ENCODE peak calls at places on chromosomes 7 and 10, in four cellular contexts. One of them, this sample, is unnamed.

GRCh38 chr7:155463114-155463811 is 5.3 kb downstream of the EN2 start:
- DNase-seq in heart right ventricle: no peak
- DNase-seq in colonic mucosa: no peak
- DNase-seq in IMR-90: no peak
- DNase-seq in this sample: no peak

GRCh38 chr7:51620690-51621089 is 304.1 kb upstream of the COBL start:
- DNase-seq in heart right ventricle: no peak
- DNase-seq in colonic mucosa: no peak
- DNase-seq in IMR-90: no peak
- DNase-seq in this sample: no peak

GRCh38 chr7:138964838-138965436 is 16.3 kb downstream of the KIAA1549 start:
- DNase-seq in heart right ventricle: no peak
- DNase-seq in colonic mucosa: no peak
- DNase-seq in IMR-90: no peak
- DNase-seq in this sample: no peak

GRCh38 chr7:29649876-29650275 is 86.2 kb downstream of the PRR15 start:
- DNase-seq in heart right ventricle: no peak
- DNase-seq in colonic mucosa: no peak
- DNase-seq in IMR-90: no peak
- DNase-seq in this sample: no peak

GRCh38 chr10:77770081-77770867 is 132.7 kb upstream of the KCNMA1 start:
- DNase-seq in heart right ventricle: no peak
- DNase-seq in colonic mucosa: no peak
- DNase-seq in IMR-90: no peak
- DNase-seq in this sample: no peak

GRCh38 chr10:91312031-91312733 is 91.7 kb downstream of the PCGF5 start:
- DNase-seq in heart right ventricle: no peak
- DNase-seq in colonic mucosa: no peak
- DNase-seq in IMR-90: peak
- DNase-seq in this sample: no peak

GRCh38 chr7:42232275-42232674 is 4.7 kb downstream of the GLI3 start:
- DNase-seq in heart right ventricle: no peak
- DNase-seq in colonic mucosa: no peak
- DNase-seq in IMR-90: peak
- DNase-seq in this sample: peak

GRCh38 chr7:95636140-95636539 is 39.8 kb upstream of the PDK4 start:
- DNase-seq in heart right ventricle: no peak
- DNase-seq in colonic mucosa: no peak
- DNase-seq in IMR-90: no peak
- DNase-seq in this sample: peak

GRCh38 chr7:23261843-23262452 is 15.4 kb downstream of the GPNMB start:
- DNase-seq in heart right ventricle: peak
- DNase-seq in colonic mucosa: peak
- DNase-seq in IMR-90: peak
- DNase-seq in this sample: peak

GRCh38 chr7:516606-517456 is 2.8 kb downstream of the PDGFA start:
- DNase-seq in heart right ventricle: no peak
- DNase-seq in colonic mucosa: peak
- DNase-seq in IMR-90: peak
- DNase-seq in this sample: peak

GRCh38 chr7:52764502-52765169 is 270.8 kb upstream of the POM121L12 start:
- DNase-seq in heart right ventricle: no peak
- DNase-seq in colonic mucosa: no peak
- DNase-seq in IMR-90: no peak
- DNase-seq in this sample: no peak

GRCh38 chr7:86629-87028 is 105.7 kb upstream of the FAM20C start:
- DNase-seq in heart right ventricle: no peak
- DNase-seq in colonic mucosa: no peak
- DNase-seq in IMR-90: no peak
- DNase-seq in this sample: no peak

GRCh38 chr10:125766511-125766910 is 9.1 kb downstream of the MMP21 start:
- DNase-seq in heart right ventricle: no peak
- DNase-seq in colonic mucosa: no peak
- DNase-seq in IMR-90: no peak
- DNase-seq in this sample: no peak

GRCh38 chr10:14487511-14487909 is 156.8 kb upstream of the FRMD4A start:
- DNase-seq in heart right ventricle: no peak
- DNase-seq in colonic mucosa: no peak
- DNase-seq in IMR-90: peak
- DNase-seq in this sample: no peak

GRCh38 chr7:143003393-143004051 is 23.4 kb downstream of the OR9A2 start:
- DNase-seq in heart right ventricle: peak
- DNase-seq in colonic mucosa: no peak
- DNase-seq in IMR-90: peak
- DNase-seq in this sample: peak

GRCh38 chr7:6256709-6257535 is 15.5 kb downstream of the CYTH3 start:
- DNase-seq in heart right ventricle: peak
- DNase-seq in colonic mucosa: peak
- DNase-seq in IMR-90: peak
- DNase-seq in this sample: no peak

GRCh38 chr7:55965805-55966421 is 1.5 kb downstream of the NIPSNAP2 start:
- DNase-seq in heart right ventricle: peak
- DNase-seq in colonic mucosa: no peak
- DNase-seq in IMR-90: peak
- DNase-seq in this sample: no peak

GRCh38 chr7:157844141-157844540 is 507.3 kb downstream of the DNAJB6 start:
- DNase-seq in heart right ventricle: no peak
- DNase-seq in colonic mucosa: no peak
- DNase-seq in IMR-90: no peak
- DNase-seq in this sample: no peak

GRCh38 chr10:89515031-89515841 is 20.2 kb downstream of the SLC16A12 start:
- DNase-seq in heart right ventricle: peak
- DNase-seq in colonic mucosa: no peak
- DNase-seq in IMR-90: peak
- DNase-seq in this sample: peak

GRCh38 chr10:96565774-96566173 is 21.0 kb downstream of the TM9SF3 start:
- DNase-seq in heart right ventricle: no peak
- DNase-seq in colonic mucosa: no peak
- DNase-seq in IMR-90: peak
- DNase-seq in this sample: no peak

GRCh38 chr7:142885311-142886230 is at the start of gene TRPV6:
- DNase-seq in heart right ventricle: no peak
- DNase-seq in colonic mucosa: peak
- DNase-seq in IMR-90: no peak
- DNase-seq in this sample: no peak

GRCh38 chr10:111429288-111430028 is 352.6 kb downstream of the ADRA2A start:
- DNase-seq in heart right ventricle: no peak
- DNase-seq in colonic mucosa: no peak
- DNase-seq in IMR-90: no peak
- DNase-seq in this sample: no peak

GRCh38 chr10:9615179-9615578 is 1402.5 kb upstream of the CELF2 start:
- DNase-seq in heart right ventricle: no peak
- DNase-seq in colonic mucosa: no peak
- DNase-seq in IMR-90: peak
- DNase-seq in this sample: no peak

GRCh38 chr10:130762481-130762880 is 549.0 kb downstream of the TCERG1L start:
- DNase-seq in heart right ventricle: no peak
- DNase-seq in colonic mucosa: no peak
- DNase-seq in IMR-90: no peak
- DNase-seq in this sample: no peak

GRCh38 chr7:116955801-116956514 is 2.7 kb downstream of the ST7 start:
- DNase-seq in heart right ventricle: peak
- DNase-seq in colonic mucosa: no peak
- DNase-seq in IMR-90: no peak
- DNase-seq in this sample: no peak

GRCh38 chr10:43237631-43238446 is 29.0 kb downstream of the RASGEF1A start:
- DNase-seq in heart right ventricle: no peak
- DNase-seq in colonic mucosa: no peak
- DNase-seq in IMR-90: no peak
- DNase-seq in this sample: no peak

GRCh38 chr7:142645777-142646176 is 103.5 kb upstream of the PRSS1 start:
- DNase-seq in heart right ventricle: no peak
- DNase-seq in colonic mucosa: no peak
- DNase-seq in IMR-90: no peak
- DNase-seq in this sample: no peak

GRCh38 chr7:152894295-152895170 is 135.0 kb downstream of the ACTR3B start:
- DNase-seq in heart right ventricle: no peak
- DNase-seq in colonic mucosa: no peak
- DNase-seq in IMR-90: no peak
- DNase-seq in this sample: no peak

GRCh38 chr10:110141185-110141584 is 66.2 kb upstream of the MXI1 start:
- DNase-seq in heart right ventricle: no peak
- DNase-seq in colonic mucosa: peak
- DNase-seq in IMR-90: peak
- DNase-seq in this sample: no peak

GRCh38 chr7:71846160-71846559 is 566.0 kb downstream of the CALN1 start:
- DNase-seq in heart right ventricle: no peak
- DNase-seq in colonic mucosa: no peak
- DNase-seq in IMR-90: no peak
- DNase-seq in this sample: no peak

DNA sequence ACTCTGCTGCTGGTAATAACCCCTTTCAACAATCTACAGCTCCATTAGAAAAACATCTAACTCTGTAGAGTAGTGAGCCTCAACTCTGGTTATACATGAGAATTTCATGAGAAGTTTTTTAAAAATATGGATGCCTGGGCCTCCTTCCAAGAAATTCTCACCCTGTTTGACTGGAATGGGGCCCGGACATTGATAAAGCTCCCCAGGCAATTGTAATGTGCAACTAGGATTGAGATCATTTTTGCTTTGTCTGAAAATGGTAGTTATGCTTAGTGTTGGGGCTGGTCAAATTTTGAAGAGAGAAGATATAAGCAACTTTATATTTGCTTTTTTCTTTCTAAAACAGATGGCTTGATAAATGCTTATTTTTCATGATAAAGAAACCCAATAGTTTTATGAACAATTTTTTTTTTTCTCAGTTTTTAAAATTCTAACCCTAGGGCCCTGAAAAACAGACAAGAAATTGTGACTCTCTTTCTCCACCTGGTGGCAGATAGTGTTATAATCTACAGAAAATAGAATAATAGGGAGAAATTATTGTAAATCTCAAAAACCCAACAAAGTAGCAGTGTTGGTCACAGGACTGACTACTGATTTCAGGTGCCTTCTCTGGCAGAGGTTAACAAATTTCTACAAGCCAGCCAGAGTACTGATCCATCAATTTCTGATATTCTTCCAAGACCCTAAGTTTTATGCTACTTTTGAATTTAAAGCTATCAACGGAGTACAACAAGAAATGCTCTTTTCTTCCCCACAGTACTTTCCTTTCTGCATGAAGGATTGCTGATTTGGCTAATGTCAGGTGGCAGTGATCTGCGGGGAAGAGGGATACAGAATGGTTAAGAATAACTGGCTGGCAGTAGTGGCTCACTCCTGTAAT is 174.8 kb downstream of the DKK1 start:
- DNase-seq in heart right ventricle: no peak
- DNase-seq in colonic mucosa: no peak
- DNase-seq in IMR-90: peak
- DNase-seq in this sample: no peak
- TF ChIP-seq CTCF in heart right ventricle: peak
- TF ChIP-seq CTCF in colonic mucosa: peak
- TF ChIP-seq CTCF in IMR-90: peak
- TF ChIP-seq CTCF in this sample: peak

GRCh38 chr7:132425920-132426319 is 150.3 kb downstream of the PLXNA4 start:
- DNase-seq in heart right ventricle: no peak
- DNase-seq in colonic mucosa: no peak
- DNase-seq in IMR-90: no peak
- DNase-seq in this sample: no peak
- TF ChIP-seq CTCF in heart right ventricle: no peak
- TF ChIP-seq CTCF in colonic mucosa: no peak
- TF ChIP-seq CTCF in IMR-90: no peak
- TF ChIP-seq CTCF in this sample: no peak

GRCh38 chr7:1535695-1536094 is 5.2 kb downstream of the MAFK start:
- DNase-seq in heart right ventricle: no peak
- DNase-seq in colonic mucosa: no peak
- DNase-seq in IMR-90: no peak
- DNase-seq in this sample: no peak

GRCh38 chr7:1536105-1536767 is 5.7 kb downstream of the MAFK start:
- DNase-seq in heart right ventricle: no peak
- DNase-seq in colonic mucosa: no peak
- DNase-seq in IMR-90: no peak
- DNase-seq in this sample: no peak

GRCh38 chr7:1538544-1539345 is 8.2 kb downstream of the MAFK start:
- DNase-seq in heart right ventricle: peak
- DNase-seq in colonic mucosa: no peak
- DNase-seq in IMR-90: no peak
- DNase-seq in this sample: no peak

GRCh38 chr7:1537631-1538412 is 7.3 kb downstream of the MAFK start:
- DNase-seq in heart right ventricle: peak
- DNase-seq in colonic mucosa: peak
- DNase-seq in IMR-90: peak
- DNase-seq in this sample: peak

DNA sequence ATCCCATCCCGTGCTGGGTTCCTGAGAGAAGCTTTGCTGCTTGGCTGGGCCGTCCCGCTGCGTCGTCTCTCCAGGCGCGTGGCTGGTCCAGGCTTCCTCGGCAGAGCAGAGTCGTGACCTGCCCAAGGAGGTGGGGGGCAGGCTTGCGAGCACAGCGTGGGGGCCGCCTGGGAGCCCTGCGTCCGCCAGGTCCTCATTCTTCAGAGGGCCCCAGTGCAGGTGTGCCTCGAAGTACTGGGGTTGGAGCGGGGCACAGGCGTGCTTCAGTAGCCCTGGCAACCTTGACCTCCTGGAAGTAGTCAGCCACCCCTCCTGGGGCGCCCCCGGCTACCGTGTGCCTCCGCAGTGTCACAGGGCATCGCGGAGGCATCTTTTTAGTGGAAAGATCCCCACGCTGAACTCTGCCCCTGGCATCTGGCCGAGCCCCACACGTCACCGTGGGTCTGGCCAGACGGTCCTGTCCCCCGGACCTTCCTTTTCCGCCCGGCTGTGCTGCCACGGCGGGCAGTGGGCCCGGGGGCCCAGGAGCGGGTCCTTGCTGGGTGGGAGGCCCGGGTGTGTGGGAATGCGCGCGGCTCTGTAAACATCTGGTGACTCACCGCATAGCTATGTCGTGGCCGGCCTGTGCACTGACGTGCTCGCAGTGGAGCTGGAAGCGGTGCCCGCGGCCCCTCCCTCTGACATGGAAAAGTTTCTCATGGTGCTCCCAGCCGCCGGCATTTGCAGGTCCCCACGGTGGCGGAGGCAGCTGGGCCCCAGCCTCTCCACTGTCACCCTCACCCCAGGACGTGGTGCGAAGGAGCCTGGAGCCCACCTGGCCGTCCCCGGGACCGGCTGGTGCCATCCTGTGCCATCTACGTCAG is 6.5 kb downstream of the MAFK start:
- DNase-seq in heart right ventricle: peak
- DNase-seq in colonic mucosa: peak
- DNase-seq in IMR-90: peak
- DNase-seq in this sample: peak
- TF ChIP-seq CTCF in heart right ventricle: no peak
- TF ChIP-seq CTCF in colonic mucosa: no peak
- TF ChIP-seq CTCF in IMR-90: no peak
- TF ChIP-seq CTCF in this sample: no peak

GRCh38 chr10:94230134-94230785 is 132.5 kb downstream of the NOC3L start:
- DNase-seq in heart right ventricle: no peak
- DNase-seq in colonic mucosa: no peak
- DNase-seq in IMR-90: no peak
- DNase-seq in this sample: no peak

GRCh38 chr10:94223702-94224370 is 138.9 kb downstream of the NOC3L start:
- DNase-seq in heart right ventricle: peak
- DNase-seq in colonic mucosa: no peak
- DNase-seq in IMR-90: no peak
- DNase-seq in this sample: no peak

GRCh38 chr10:94220717-94221116 is 142.0 kb downstream of the NOC3L start:
- DNase-seq in heart right ventricle: no peak
- DNase-seq in colonic mucosa: no peak
- DNase-seq in IMR-90: no peak
- DNase-seq in this sample: no peak

GRCh38 chr10:94224656-94225055 is 138.1 kb downstream of the NOC3L start:
- DNase-seq in heart right ventricle: no peak
- DNase-seq in colonic mucosa: no peak
- DNase-seq in IMR-90: peak
- DNase-seq in this sample: peak

GRCh38 chr10:94225589-94225988 is 137.2 kb downstream of the NOC3L start:
- DNase-seq in heart right ventricle: no peak
- DNase-seq in colonic mucosa: no peak
- DNase-seq in IMR-90: no peak
- DNase-seq in this sample: no peak
- TF ChIP-seq CTCF in heart right ventricle: peak
- TF ChIP-seq CTCF in colonic mucosa: no peak
- TF ChIP-seq CTCF in IMR-90: peak
- TF ChIP-seq CTCF in this sample: no peak

This sample was measured in kidney epithelial cell.